ENCODE peak calls at places on chromosome 4, in five cellular contexts. J, K, A, N and Q are unnamed samples.
A peak's percentile ranks its signal among the peaks of the same experiment; 100 is the strongest.

GRCh38 chr4:185730849-185731608 is 81.0 kb downstream of the SORBS2 start:
- DNase-seq in K (no peak), A (no peak), N (no peak), J (no peak), Q (no peak)

GRCh38 chr4:186844059-186844681 is 120.5 kb upstream of the FAT1 start:
- DNase-seq in J (no peak), A (no peak), N (peak; percentile 37), K (no peak), Q (no peak)

GRCh38 chr4:28350485-28350884 is 1489.8 kb downstream of the STIM2 start:
- DNase-seq in K (no peak), A (no peak), J (no peak), N (no peak), Q (no peak)

GRCh38 chr4:90457817-90458216 is 330.6 kb downstream of the CCSER1 start:
- DNase-seq in N (no peak), K (no peak), J (no peak), A (no peak), Q (no peak)

GRCh38 chr4:40238008-40238699 is 41.3 kb downstream of the RHOH start:
- DNase-seq in J (no peak), K (no peak), N (no peak), A (no peak), Q (no peak)

GRCh38 chr4:178347091-178347490 is 904.9 kb upstream of the AGA start:
- DNase-seq in N (no peak), A (no peak), J (no peak), K (no peak), Q (no peak)

GRCh38 chr4:176064539-176064938 is 1.1 kb upstream of the WDR17 start:
- DNase-seq in K (no peak), N (no peak), J (no peak), A (no peak), Q (no peak)

GRCh38 chr4:102036619-102037376 is 246.3 kb downstream of the BANK1 start:
- DNase-seq in N (no peak), K (no peak), A (no peak), J (no peak), Q (no peak)

GRCh38 chr4:128322986-128323385 is 35.4 kb upstream of the PGRMC2 start:
- DNase-seq in J (no peak), K (no peak), A (no peak), N (no peak), Q (no peak)

GRCh38 chr4:120299631-120300030 is 233.0 kb upstream of the MAD2L1 start:
- DNase-seq in N (no peak), A (no peak), J (no peak), K (no peak), Q (no peak)

GRCh38 chr4:110898290-110898689 is 275.4 kb upstream of the PITX2 start:
- DNase-seq in N (no peak), A (no peak), J (no peak), K (no peak), Q (no peak)

GRCh38 chr4:3074846-3075651 is 568 bp downstream of the HTT start:
- DNase-seq in A (peak; percentile 64), K (peak; percentile 82), J (no peak), N (peak; percentile 58), Q (peak; percentile 42)

GRCh38 chr4:120517966-120518365 is 404.6 kb downstream of the PRDM5 start:
- DNase-seq in A (no peak), K (no peak), N (no peak), J (no peak), Q (no peak)

GRCh38 chr4:173264245-173264959 is 69.8 kb downstream of the HMGB2 start:
- DNase-seq in J (no peak), N (peak; percentile 21), K (no peak), A (peak; percentile 52), Q (peak; percentile 34)

GRCh38 chr4:87835192-87835591 is 2.4 kb downstream of the MEPE start:
- DNase-seq in A (no peak), K (no peak), N (no peak), J (no peak), Q (no peak)

GRCh38 chr4:76809594-76810305 is 88.2 kb downstream of the SOWAHB start:
- DNase-seq in J (no peak), N (peak; percentile 83), A (no peak), K (no peak), Q (no peak)

GRCh38 chr4:8324640-8325239 is 55.2 kb downstream of the HTRA3 start:
- DNase-seq in K (no peak), A (no peak), J (no peak), N (no peak), Q (peak; percentile 9)

GRCh38 chr4:12723849-12724447 is 760.2 kb downstream of the RAB28 start:
- DNase-seq in J (no peak), A (no peak), N (no peak), K (no peak), Q (no peak)

GRCh38 chr4:123399638-123400358 is 3.2 kb downstream of the SPRY1 start:
- DNase-seq in N (no peak), K (no peak), J (no peak), A (no peak), Q (no peak)

GRCh38 chr4:85642356-85643100 is 167.6 kb downstream of the ARHGAP24 start:
- DNase-seq in K (no peak), A (no peak), N (no peak), J (no peak), Q (no peak)

GRCh38 chr4:90357117-90357710 is 230.0 kb downstream of the CCSER1 start:
- DNase-seq in A (no peak), K (no peak), J (no peak), N (no peak), Q (no peak)

GRCh38 chr4:3387943-3388348 is 53.8 kb upstream of the HGFAC start:
- DNase-seq in J (peak; percentile 63), A (peak; percentile 77), N (peak; percentile 73), K (peak; percentile 88), Q (peak; percentile 71)

GRCh38 chr4:87317527-87317926 is 5.2 kb downstream of the HSD17B13 start:
- DNase-seq in N (no peak), J (no peak), A (no peak), K (no peak), Q (no peak)

GRCh38 chr4:76305971-76306881 is at the start of gene STBD1:
- DNase-seq in J (peak; percentile 86), A (no peak), N (peak; percentile 75), K (peak; percentile 72), Q (peak; percentile 77)

GRCh38 chr4:119046263-119046662 is 89.4 kb upstream of the MYOZ2 start:
- DNase-seq in K (no peak), J (peak; percentile 94), A (no peak), N (peak; percentile 64), Q (peak; percentile 71)

GRCh38 chr4:103778221-103778620 is 58.4 kb upstream of the TACR3 start:
- DNase-seq in N (no peak), J (no peak), K (no peak), A (no peak), Q (no peak)

GRCh38 chr4:141636771-141637460 is 533 bp downstream of the IL15 start:
- DNase-seq in N (peak; percentile 70), A (peak; percentile 41), K (peak; percentile 60), J (peak; percentile 6), Q (peak; percentile 58)

GRCh38 chr4:19888587-19888986 is 363.1 kb upstream of the SLIT2 start:
- DNase-seq in J (no peak), K (no peak), A (no peak), N (no peak), Q (no peak)

GRCh38 chr4:141786921-141787320 is 150.5 kb downstream of the IL15 start:
- DNase-seq in N (no peak), A (no peak), J (no peak), K (no peak), Q (no peak)

GRCh38 chr4:98150092-98150761 is 7.0 kb upstream of the STPG2 start:
- DNase-seq in J (no peak), N (no peak), K (no peak), A (no peak), Q (no peak)

DNA sequence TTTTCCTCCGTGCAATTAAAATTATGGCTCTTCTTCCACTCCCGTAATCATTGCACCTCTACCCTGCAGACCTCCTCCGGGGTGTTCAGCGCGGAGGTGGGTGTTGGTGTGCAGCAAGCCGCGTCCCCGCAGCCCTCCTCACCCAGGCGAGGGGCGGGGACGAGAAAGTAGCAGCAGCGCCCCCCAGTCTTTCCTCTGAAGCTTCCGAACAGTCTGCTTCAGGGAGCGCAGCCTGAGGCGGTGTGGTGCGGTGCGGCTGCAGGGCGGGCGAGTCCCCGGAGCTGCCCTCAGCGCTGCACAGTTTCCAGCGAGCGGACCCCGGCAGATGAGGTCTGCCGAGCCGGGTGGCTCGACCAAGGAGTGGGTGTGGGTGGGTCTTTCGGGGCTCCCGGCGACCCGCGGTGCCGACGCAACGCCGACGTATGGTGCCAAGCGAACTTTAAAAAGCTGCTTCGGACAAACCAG is at the start of gene FRAS1:
- DNase-seq in N (peak; percentile 65), K (peak; percentile 63), A (peak; percentile 19), J (peak; percentile 4), Q (no peak)
- H3K4me3 ChIP-seq in N (peak within 1 kb of the TSS; percentile 58), K (peak within 1 kb of the TSS; percentile 70), A (peak within 1 kb of the TSS; percentile 48), J (peak within 1 kb of the TSS; percentile 82), Q (peak within 1 kb of the TSS; percentile 61)

GRCh38 chr4:24912252-24913098 is at the start of gene CCDC149:
- DNase-seq in N (peak; percentile 95), J (peak; percentile 21), K (peak; percentile 73), A (no peak), Q (peak; percentile 89)
- TF ChIP-seq POLR2A in N (peak; percentile 50), J (peak; percentile 49), K (peak; percentile 16), A (peak; percentile 43), Q (peak; percentile 54)

DNA sequence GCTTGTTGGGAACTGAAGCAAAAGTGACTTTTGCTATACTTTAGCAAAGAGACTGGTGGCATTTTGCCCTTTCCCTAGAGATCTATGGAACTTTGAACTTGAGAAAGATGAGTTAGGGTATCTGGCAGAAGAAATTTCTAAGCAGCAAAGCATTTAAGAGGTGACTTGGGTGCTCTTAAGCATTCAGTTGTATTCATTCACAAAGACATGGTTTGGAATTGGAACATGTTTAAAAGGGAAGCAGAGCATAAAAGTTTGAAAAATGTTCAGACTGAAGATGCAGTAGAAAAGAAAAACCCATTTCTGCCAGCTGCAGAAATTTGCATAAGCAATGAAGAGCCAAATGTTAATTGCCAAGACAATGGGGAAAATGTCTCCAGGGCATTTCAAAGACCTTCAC is 21.6 kb downstream of the AIMP1 start:
- DNase-seq in N (no peak), K (no peak), A (no peak), J (no peak), Q (no peak)
- H3K4me1 ChIP-seq in N (no peaks in the 10 kb centered on the region), K (no peaks in the 10 kb centered on the region), A (no peaks in the 10 kb centered on the region), J (peaks cover 4% of the 10 kb centered on the region), Q (peaks cover 9% of the 10 kb centered on the region)

DNA sequence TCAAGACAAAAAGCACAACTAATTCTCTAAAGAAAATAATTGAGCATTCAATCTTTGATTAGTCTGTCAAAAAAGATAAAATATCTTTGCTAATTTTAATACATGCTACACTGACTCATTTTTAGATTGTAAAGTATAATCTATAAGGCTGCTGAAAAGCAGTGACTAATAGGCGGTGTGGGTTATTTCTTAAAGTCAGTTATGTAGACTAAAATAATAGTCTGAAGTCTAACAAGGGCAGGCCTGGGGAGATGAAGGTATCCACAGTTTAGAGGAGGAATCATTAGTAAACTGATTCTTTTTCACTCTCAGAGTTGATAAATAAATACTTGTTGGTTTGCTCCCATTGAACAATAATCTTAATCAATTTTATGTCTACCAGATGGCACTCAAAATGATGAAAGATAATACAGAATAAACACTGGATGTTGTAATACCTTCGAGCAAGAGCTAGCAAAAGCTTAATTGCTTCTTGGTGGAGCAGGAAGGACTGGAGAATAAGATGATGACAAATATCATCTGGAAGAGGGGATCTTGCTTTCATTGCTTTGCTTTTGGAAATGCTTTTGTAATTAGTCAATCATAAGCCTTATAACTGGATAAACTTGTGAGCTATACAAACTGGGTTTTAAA is 61.6 kb downstream of the TMEM150C start:
- DNase-seq in A (no peak), N (no peak), J (no peak), K (no peak), Q (no peak)
- H3K4me3 ChIP-seq in A (no peak overlapping the region), N (no peak overlapping the region), J (no peak overlapping the region), K (no peak overlapping the region), Q (no peak overlapping the region)

GRCh38 chr4:100848865-100849264 is 331.0 kb upstream of the EMCN start:
- DNase-seq in K (no peak), J (no peak), A (no peak), N (no peak), Q (no peak)
- TF ChIP-seq POLR2A in K (no peak), J (no peak), A (no peak), N (no peak), Q (no peak)